ENCODE peak calls at places on chromosomes 13 and 19, in eight cellular contexts. One of them, this sample, is unnamed.

GRCh38 chr13:32224916-32225315 is 90.2 kb downstream of the ZAR1L start:
- DNase-seq in activated T-cell treated with anti-CD3 and anti-CD28 coated beads, Interleukin-2, amount 50 U/mL, for 72 hours: no peak
- DNase-seq in activated effector memory CD4-positive, alpha-beta T cell treated with Interleukin-2 at 50 U/mL for 16 hours: no peak
- DNase-seq in ureter: no peak
- DNase-seq in stimulated activated CD4-positive, alpha-beta T cell treated with anti-CD3 and anti-CD28 coated beads, TNF-alpha, amount 100 ng/mL, for 4 hours: no peak
- DNase-seq in activated naive CD4-positive, alpha-beta T cell treated with anti-CD3 and anti-CD28 coated beads, Interleukin-2, amount 50 U/mL, for 72 hours: no peak
- DNase-seq in EL: peak
- DNase-seq in AG04450: no peak
- DNase-seq in this sample: no peak

GRCh38 chr13:84651288-84651687 is 769.0 kb upstream of the SLITRK1 start:
- DNase-seq in activated effector memory CD4-positive, alpha-beta T cell treated with Interleukin-2 at 50 U/mL for 16 hours: no peak
- DNase-seq in ureter: no peak
- DNase-seq in EL: peak
- DNase-seq in activated T-cell treated with anti-CD3 and anti-CD28 coated beads, Interleukin-2, amount 50 U/mL, for 72 hours: no peak
- DNase-seq in stimulated activated CD4-positive, alpha-beta T cell treated with anti-CD3 and anti-CD28 coated beads, TNF-alpha, amount 100 ng/mL, for 4 hours: no peak
- DNase-seq in activated naive CD4-positive, alpha-beta T cell treated with anti-CD3 and anti-CD28 coated beads, Interleukin-2, amount 50 U/mL, for 72 hours: no peak
- DNase-seq in AG04450: peak
- DNase-seq in this sample: no peak

GRCh38 chr13:67147257-67148218 is 82.6 kb downstream of the PCDH9 start:
- DNase-seq in stimulated activated CD4-positive, alpha-beta T cell treated with anti-CD3 and anti-CD28 coated beads, TNF-alpha, amount 100 ng/mL, for 4 hours: no peak
- DNase-seq in EL: peak
- DNase-seq in ureter: no peak
- DNase-seq in activated naive CD4-positive, alpha-beta T cell treated with anti-CD3 and anti-CD28 coated beads, Interleukin-2, amount 50 U/mL, for 72 hours: no peak
- DNase-seq in AG04450: peak
- DNase-seq in activated T-cell treated with anti-CD3 and anti-CD28 coated beads, Interleukin-2, amount 50 U/mL, for 72 hours: no peak
- DNase-seq in activated effector memory CD4-positive, alpha-beta T cell treated with Interleukin-2 at 50 U/mL for 16 hours: no peak
- DNase-seq in this sample: no peak

GRCh38 chr13:41019027-41019487 is at the start of gene ELF1:
- DNase-seq in AG04450: no peak
- DNase-seq in activated naive CD4-positive, alpha-beta T cell treated with anti-CD3 and anti-CD28 coated beads, Interleukin-2, amount 50 U/mL, for 72 hours: no peak
- DNase-seq in activated T-cell treated with anti-CD3 and anti-CD28 coated beads, Interleukin-2, amount 50 U/mL, for 72 hours: peak
- DNase-seq in activated effector memory CD4-positive, alpha-beta T cell treated with Interleukin-2 at 50 U/mL for 16 hours: peak
- DNase-seq in EL: peak
- DNase-seq in stimulated activated CD4-positive, alpha-beta T cell treated with anti-CD3 and anti-CD28 coated beads, TNF-alpha, amount 100 ng/mL, for 4 hours: peak
- DNase-seq in ureter: peak
- DNase-seq in this sample: peak

GRCh38 chr19:55667958-55668357 is 7.1 kb upstream of the EPN1 start:
- DNase-seq in ureter: no peak
- DNase-seq in EL: no peak
- DNase-seq in activated effector memory CD4-positive, alpha-beta T cell treated with Interleukin-2 at 50 U/mL for 16 hours: no peak
- DNase-seq in AG04450: no peak
- DNase-seq in stimulated activated CD4-positive, alpha-beta T cell treated with anti-CD3 and anti-CD28 coated beads, TNF-alpha, amount 100 ng/mL, for 4 hours: no peak
- DNase-seq in activated naive CD4-positive, alpha-beta T cell treated with anti-CD3 and anti-CD28 coated beads, Interleukin-2, amount 50 U/mL, for 72 hours: no peak
- DNase-seq in activated T-cell treated with anti-CD3 and anti-CD28 coated beads, Interleukin-2, amount 50 U/mL, for 72 hours: no peak
- DNase-seq in this sample: no peak

GRCh38 chr19:13909430-13909829 is 3.4 kb downstream of the CC2D1A start:
- DNase-seq in ureter: no peak
- DNase-seq in activated effector memory CD4-positive, alpha-beta T cell treated with Interleukin-2 at 50 U/mL for 16 hours: no peak
- DNase-seq in stimulated activated CD4-positive, alpha-beta T cell treated with anti-CD3 and anti-CD28 coated beads, TNF-alpha, amount 100 ng/mL, for 4 hours: no peak
- DNase-seq in activated naive CD4-positive, alpha-beta T cell treated with anti-CD3 and anti-CD28 coated beads, Interleukin-2, amount 50 U/mL, for 72 hours: no peak
- DNase-seq in activated T-cell treated with anti-CD3 and anti-CD28 coated beads, Interleukin-2, amount 50 U/mL, for 72 hours: no peak
- DNase-seq in AG04450: no peak
- DNase-seq in EL: no peak
- DNase-seq in this sample: no peak

GRCh38 chr13:40187324-40187795 is 479.1 kb downstream of the FOXO1 start:
- DNase-seq in stimulated activated CD4-positive, alpha-beta T cell treated with anti-CD3 and anti-CD28 coated beads, TNF-alpha, amount 100 ng/mL, for 4 hours: peak
- DNase-seq in AG04450: no peak
- DNase-seq in activated effector memory CD4-positive, alpha-beta T cell treated with Interleukin-2 at 50 U/mL for 16 hours: peak
- DNase-seq in activated T-cell treated with anti-CD3 and anti-CD28 coated beads, Interleukin-2, amount 50 U/mL, for 72 hours: peak
- DNase-seq in activated naive CD4-positive, alpha-beta T cell treated with anti-CD3 and anti-CD28 coated beads, Interleukin-2, amount 50 U/mL, for 72 hours: peak
- DNase-seq in ureter: no peak
- DNase-seq in EL: no peak
- DNase-seq in this sample: peak

GRCh38 chr19:6239401-6239844 is 40.4 kb downstream of the MLLT1 start:
- DNase-seq in AG04450: no peak
- DNase-seq in activated effector memory CD4-positive, alpha-beta T cell treated with Interleukin-2 at 50 U/mL for 16 hours: no peak
- DNase-seq in EL: no peak
- DNase-seq in activated naive CD4-positive, alpha-beta T cell treated with anti-CD3 and anti-CD28 coated beads, Interleukin-2, amount 50 U/mL, for 72 hours: no peak
- DNase-seq in ureter: no peak
- DNase-seq in stimulated activated CD4-positive, alpha-beta T cell treated with anti-CD3 and anti-CD28 coated beads, TNF-alpha, amount 100 ng/mL, for 4 hours: peak
- DNase-seq in activated T-cell treated with anti-CD3 and anti-CD28 coated beads, Interleukin-2, amount 50 U/mL, for 72 hours: peak
- DNase-seq in this sample: peak

GRCh38 chr13:103104340-103104739 is 38.1 kb upstream of the SLC10A2 start:
- DNase-seq in activated T-cell treated with anti-CD3 and anti-CD28 coated beads, Interleukin-2, amount 50 U/mL, for 72 hours: no peak
- DNase-seq in AG04450: no peak
- DNase-seq in EL: no peak
- DNase-seq in stimulated activated CD4-positive, alpha-beta T cell treated with anti-CD3 and anti-CD28 coated beads, TNF-alpha, amount 100 ng/mL, for 4 hours: no peak
- DNase-seq in activated effector memory CD4-positive, alpha-beta T cell treated with Interleukin-2 at 50 U/mL for 16 hours: no peak
- DNase-seq in ureter: no peak
- DNase-seq in activated naive CD4-positive, alpha-beta T cell treated with anti-CD3 and anti-CD28 coated beads, Interleukin-2, amount 50 U/mL, for 72 hours: no peak
- DNase-seq in this sample: no peak

GRCh38 chr19:2253106-2254051 is 2.8 kb downstream of the JSRP1 start:
- DNase-seq in stimulated activated CD4-positive, alpha-beta T cell treated with anti-CD3 and anti-CD28 coated beads, TNF-alpha, amount 100 ng/mL, for 4 hours: no peak
- DNase-seq in AG04450: no peak
- DNase-seq in activated effector memory CD4-positive, alpha-beta T cell treated with Interleukin-2 at 50 U/mL for 16 hours: peak
- DNase-seq in activated naive CD4-positive, alpha-beta T cell treated with anti-CD3 and anti-CD28 coated beads, Interleukin-2, amount 50 U/mL, for 72 hours: peak
- DNase-seq in activated T-cell treated with anti-CD3 and anti-CD28 coated beads, Interleukin-2, amount 50 U/mL, for 72 hours: peak
- DNase-seq in ureter: no peak
- DNase-seq in EL: no peak
- DNase-seq in this sample: no peak

GRCh38 chr13:45297456-45298205 is 43.4 kb downstream of the TPT1 start:
- DNase-seq in stimulated activated CD4-positive, alpha-beta T cell treated with anti-CD3 and anti-CD28 coated beads, TNF-alpha, amount 100 ng/mL, for 4 hours: no peak
- DNase-seq in EL: no peak
- DNase-seq in activated effector memory CD4-positive, alpha-beta T cell treated with Interleukin-2 at 50 U/mL for 16 hours: no peak
- DNase-seq in activated naive CD4-positive, alpha-beta T cell treated with anti-CD3 and anti-CD28 coated beads, Interleukin-2, amount 50 U/mL, for 72 hours: peak
- DNase-seq in activated T-cell treated with anti-CD3 and anti-CD28 coated beads, Interleukin-2, amount 50 U/mL, for 72 hours: peak
- DNase-seq in AG04450: no peak
- DNase-seq in ureter: no peak
- DNase-seq in this sample: no peak

GRCh38 chr19:45889210-45889885 is 3.4 kb upstream of the IRF2BP1 start:
- DNase-seq in AG04450: no peak
- DNase-seq in stimulated activated CD4-positive, alpha-beta T cell treated with anti-CD3 and anti-CD28 coated beads, TNF-alpha, amount 100 ng/mL, for 4 hours: no peak
- DNase-seq in activated T-cell treated with anti-CD3 and anti-CD28 coated beads, Interleukin-2, amount 50 U/mL, for 72 hours: no peak
- DNase-seq in EL: no peak
- DNase-seq in activated effector memory CD4-positive, alpha-beta T cell treated with Interleukin-2 at 50 U/mL for 16 hours: no peak
- DNase-seq in activated naive CD4-positive, alpha-beta T cell treated with anti-CD3 and anti-CD28 coated beads, Interleukin-2, amount 50 U/mL, for 72 hours: no peak
- DNase-seq in ureter: no peak
- DNase-seq in this sample: no peak

GRCh38 chr19:55451522-55452380 is 8.7 kb upstream of the SHISA7 start:
- DNase-seq in AG04450: no peak
- DNase-seq in EL: no peak
- DNase-seq in activated effector memory CD4-positive, alpha-beta T cell treated with Interleukin-2 at 50 U/mL for 16 hours: no peak
- DNase-seq in activated T-cell treated with anti-CD3 and anti-CD28 coated beads, Interleukin-2, amount 50 U/mL, for 72 hours: no peak
- DNase-seq in stimulated activated CD4-positive, alpha-beta T cell treated with anti-CD3 and anti-CD28 coated beads, TNF-alpha, amount 100 ng/mL, for 4 hours: no peak
- DNase-seq in ureter: no peak
- DNase-seq in activated naive CD4-positive, alpha-beta T cell treated with anti-CD3 and anti-CD28 coated beads, Interleukin-2, amount 50 U/mL, for 72 hours: no peak
- DNase-seq in this sample: no peak

GRCh38 chr13:96771501-96772367 is 222.5 kb downstream of the OXGR1 start:
- DNase-seq in activated T-cell treated with anti-CD3 and anti-CD28 coated beads, Interleukin-2, amount 50 U/mL, for 72 hours: no peak
- DNase-seq in activated effector memory CD4-positive, alpha-beta T cell treated with Interleukin-2 at 50 U/mL for 16 hours: no peak
- DNase-seq in stimulated activated CD4-positive, alpha-beta T cell treated with anti-CD3 and anti-CD28 coated beads, TNF-alpha, amount 100 ng/mL, for 4 hours: no peak
- DNase-seq in ureter: no peak
- DNase-seq in EL: no peak
- DNase-seq in AG04450: no peak
- DNase-seq in activated naive CD4-positive, alpha-beta T cell treated with anti-CD3 and anti-CD28 coated beads, Interleukin-2, amount 50 U/mL, for 72 hours: no peak
- DNase-seq in this sample: no peak

This sample was measured in activated T-helper 9 cell treated with anti-CD3 and anti-CD28 coated beads, Interleukin-2, amount 50 U/mL, for 16 hours.